ENCODE peak calls at places on chromosomes 7 and 10, in five cellular contexts. X is H7; P is activated CD8-positive, alpha-beta memory T cell treated with anti-CD3 and anti-CD28 coated beads for 1 hour; H is colonic mucosa; B is GM12891. D is an unnamed sample.

GRCh38 chr7:24038993-24039392 is 245.0 kb upstream of the NPY start:
- DNase-seq in X (no peak), P (no peak), H (no peak), B (no peak), D (no peak)

GRCh38 chr10:129761981-129762956 is 201.8 kb downstream of the EBF3 start:
- DNase-seq in X (no peak), P (no peak), H (peak), B (no peak), D (no peak)

GRCh38 chr10:95374597-95375209 is 83.9 kb upstream of the PDLIM1 start:
- DNase-seq in X (peak), P (no peak), H (peak), B (peak), D (peak)

GRCh38 chr7:154783281-154783909 is 219.5 kb downstream of the PAXIP1 start:
- DNase-seq in X (no peak), P (no peak), H (no peak), B (no peak), D (no peak)

GRCh38 chr7:132410385-132410784 is 165.9 kb downstream of the PLXNA4 start:
- DNase-seq in X (no peak), P (no peak), H (no peak), B (no peak), D (no peak)

GRCh38 chr7:140084972-140085371 is 22.2 kb upstream of the PARP12 start:
- DNase-seq in X (no peak), P (no peak), H (no peak), B (no peak), D (no peak)

GRCh38 chr7:17849504-17849903 is 90.8 kb downstream of the SNX13 start:
- DNase-seq in X (no peak), P (no peak), H (no peak), B (no peak), D (no peak)

GRCh38 chr7:131330299-131330698 is 2.6 kb downstream of the MKLN1 start:
- DNase-seq in X (no peak), P (no peak), H (no peak), B (no peak), D (no peak)

GRCh38 chr10:15444105-15445021 is 73.3 kb upstream of the FAM171A1 start:
- DNase-seq in X (no peak), P (no peak), H (no peak), B (no peak), D (no peak)

D was measured in OCI-LY7.